ENCODE peak calls at places on chromosomes 1 and 21, in seven cellular contexts. One of them, this sample, is unnamed.

GRCh38 chr1:226677121-226678020 is 61.7 kb downstream of the ITPKB start:
- ATAC-seq in activated CD8-positive, alpha-beta memory T cell treated with anti-CD3 and anti-CD28 coated beads, Interleukin-2, amount 10 ng/mL, durations not matched to agents 7 days and 5 days: peak
- ATAC-seq in activated B cell treated with CpG ODN at 0.5 μM for 24 hours: peak
- ATAC-seq in CD4-positive, alpha-beta T cell: peak
- ATAC-seq in GM12878: peak
- ATAC-seq in activated naive CD4-positive, alpha-beta T cell treated with anti-CD3 and anti-CD28 coated beads, Interleukin-2, amount 50 U/mL, for 72 hours: peak
- ATAC-seq in Right ventricle myocardium superior: peak
- ATAC-seq in this sample: peak

GRCh38 chr1:198443374-198444233 is 96.9 kb downstream of the ATP6V1G3 start:
- ATAC-seq in activated CD8-positive, alpha-beta memory T cell treated with anti-CD3 and anti-CD28 coated beads, Interleukin-2, amount 10 ng/mL, durations not matched to agents 7 days and 5 days: no peak
- ATAC-seq in activated B cell treated with CpG ODN at 0.5 μM for 24 hours: no peak
- ATAC-seq in CD4-positive, alpha-beta T cell: no peak
- ATAC-seq in GM12878: no peak
- ATAC-seq in Right ventricle myocardium superior: no peak
- ATAC-seq in activated naive CD4-positive, alpha-beta T cell treated with anti-CD3 and anti-CD28 coated beads, Interleukin-2, amount 50 U/mL, for 72 hours: no peak
- ATAC-seq in this sample: no peak

GRCh38 chr1:196607940-196608339 is 300 bp downstream of the KCNT2 start:
- ATAC-seq in activated B cell treated with CpG ODN at 0.5 μM for 24 hours: no peak
- ATAC-seq in CD4-positive, alpha-beta T cell: no peak
- ATAC-seq in GM12878: no peak
- ATAC-seq in activated naive CD4-positive, alpha-beta T cell treated with anti-CD3 and anti-CD28 coated beads, Interleukin-2, amount 50 U/mL, for 72 hours: no peak
- ATAC-seq in activated CD8-positive, alpha-beta memory T cell treated with anti-CD3 and anti-CD28 coated beads, Interleukin-2, amount 10 ng/mL, durations not matched to agents 7 days and 5 days: no peak
- ATAC-seq in Right ventricle myocardium superior: peak
- ATAC-seq in this sample: no peak

GRCh38 chr1:19533626-19534025 is 48.3 kb upstream of the CAPZB start:
- ATAC-seq in activated B cell treated with CpG ODN at 0.5 μM for 24 hours: no peak
- ATAC-seq in GM12878: no peak
- ATAC-seq in activated naive CD4-positive, alpha-beta T cell treated with anti-CD3 and anti-CD28 coated beads, Interleukin-2, amount 50 U/mL, for 72 hours: no peak
- ATAC-seq in activated CD8-positive, alpha-beta memory T cell treated with anti-CD3 and anti-CD28 coated beads, Interleukin-2, amount 10 ng/mL, durations not matched to agents 7 days and 5 days: no peak
- ATAC-seq in Right ventricle myocardium superior: peak
- ATAC-seq in CD4-positive, alpha-beta T cell: no peak
- ATAC-seq in this sample: no peak

GRCh38 chr1:46767649-46768282 is 31.1 kb upstream of the CYP4B1 start:
- ATAC-seq in Right ventricle myocardium superior: peak
- ATAC-seq in activated CD8-positive, alpha-beta memory T cell treated with anti-CD3 and anti-CD28 coated beads, Interleukin-2, amount 10 ng/mL, durations not matched to agents 7 days and 5 days: no peak
- ATAC-seq in activated naive CD4-positive, alpha-beta T cell treated with anti-CD3 and anti-CD28 coated beads, Interleukin-2, amount 50 U/mL, for 72 hours: no peak
- ATAC-seq in CD4-positive, alpha-beta T cell: no peak
- ATAC-seq in activated B cell treated with CpG ODN at 0.5 μM for 24 hours: no peak
- ATAC-seq in GM12878: no peak
- ATAC-seq in this sample: no peak

GRCh38 chr1:225847610-225848009 is 34.6 kb downstream of the TMEM63A start:
- ATAC-seq in activated B cell treated with CpG ODN at 0.5 μM for 24 hours: no peak
- ATAC-seq in CD4-positive, alpha-beta T cell: no peak
- ATAC-seq in GM12878: no peak
- ATAC-seq in activated CD8-positive, alpha-beta memory T cell treated with anti-CD3 and anti-CD28 coated beads, Interleukin-2, amount 10 ng/mL, durations not matched to agents 7 days and 5 days: no peak
- ATAC-seq in activated naive CD4-positive, alpha-beta T cell treated with anti-CD3 and anti-CD28 coated beads, Interleukin-2, amount 50 U/mL, for 72 hours: no peak
- ATAC-seq in Right ventricle myocardium superior: no peak
- ATAC-seq in this sample: no peak

GRCh38 chr1:55056632-55056992 is 17.3 kb downstream of the PCSK9 start:
- ATAC-seq in activated CD8-positive, alpha-beta memory T cell treated with anti-CD3 and anti-CD28 coated beads, Interleukin-2, amount 10 ng/mL, durations not matched to agents 7 days and 5 days: no peak
- ATAC-seq in GM12878: no peak
- ATAC-seq in CD4-positive, alpha-beta T cell: no peak
- ATAC-seq in Right ventricle myocardium superior: no peak
- ATAC-seq in activated naive CD4-positive, alpha-beta T cell treated with anti-CD3 and anti-CD28 coated beads, Interleukin-2, amount 50 U/mL, for 72 hours: no peak
- ATAC-seq in activated B cell treated with CpG ODN at 0.5 μM for 24 hours: no peak
- ATAC-seq in this sample: no peak

GRCh38 chr1:229879746-229880145 is 187.3 kb upstream of the GALNT2 start:
- ATAC-seq in activated CD8-positive, alpha-beta memory T cell treated with anti-CD3 and anti-CD28 coated beads, Interleukin-2, amount 10 ng/mL, durations not matched to agents 7 days and 5 days: no peak
- ATAC-seq in activated naive CD4-positive, alpha-beta T cell treated with anti-CD3 and anti-CD28 coated beads, Interleukin-2, amount 50 U/mL, for 72 hours: no peak
- ATAC-seq in CD4-positive, alpha-beta T cell: no peak
- ATAC-seq in GM12878: no peak
- ATAC-seq in activated B cell treated with CpG ODN at 0.5 μM for 24 hours: no peak
- ATAC-seq in Right ventricle myocardium superior: no peak
- ATAC-seq in this sample: no peak

GRCh38 chr1:79128726-79129125 is 122.2 kb upstream of the ADGRL4 start:
- ATAC-seq in activated B cell treated with CpG ODN at 0.5 μM for 24 hours: no peak
- ATAC-seq in Right ventricle myocardium superior: no peak
- ATAC-seq in CD4-positive, alpha-beta T cell: no peak
- ATAC-seq in GM12878: no peak
- ATAC-seq in activated CD8-positive, alpha-beta memory T cell treated with anti-CD3 and anti-CD28 coated beads, Interleukin-2, amount 10 ng/mL, durations not matched to agents 7 days and 5 days: no peak
- ATAC-seq in activated naive CD4-positive, alpha-beta T cell treated with anti-CD3 and anti-CD28 coated beads, Interleukin-2, amount 50 U/mL, for 72 hours: no peak
- ATAC-seq in this sample: no peak

GRCh38 chr1:12549106-12549459 is 68.9 kb downstream of the DHRS3 start:
- ATAC-seq in activated CD8-positive, alpha-beta memory T cell treated with anti-CD3 and anti-CD28 coated beads, Interleukin-2, amount 10 ng/mL, durations not matched to agents 7 days and 5 days: no peak
- ATAC-seq in activated naive CD4-positive, alpha-beta T cell treated with anti-CD3 and anti-CD28 coated beads, Interleukin-2, amount 50 U/mL, for 72 hours: no peak
- ATAC-seq in GM12878: no peak
- ATAC-seq in activated B cell treated with CpG ODN at 0.5 μM for 24 hours: no peak
- ATAC-seq in CD4-positive, alpha-beta T cell: no peak
- ATAC-seq in Right ventricle myocardium superior: peak
- ATAC-seq in this sample: no peak

GRCh38 chr1:32494196-32494595 is 29.3 kb downstream of the ZBTB8B start:
- ATAC-seq in GM12878: peak
- ATAC-seq in activated B cell treated with CpG ODN at 0.5 μM for 24 hours: no peak
- ATAC-seq in activated naive CD4-positive, alpha-beta T cell treated with anti-CD3 and anti-CD28 coated beads, Interleukin-2, amount 50 U/mL, for 72 hours: no peak
- ATAC-seq in CD4-positive, alpha-beta T cell: no peak
- ATAC-seq in activated CD8-positive, alpha-beta memory T cell treated with anti-CD3 and anti-CD28 coated beads, Interleukin-2, amount 10 ng/mL, durations not matched to agents 7 days and 5 days: no peak
- ATAC-seq in Right ventricle myocardium superior: peak
- ATAC-seq in this sample: no peak

GRCh38 chr1:15835741-15836510 is 11.6 kb upstream of the SPEN start:
- ATAC-seq in activated naive CD4-positive, alpha-beta T cell treated with anti-CD3 and anti-CD28 coated beads, Interleukin-2, amount 50 U/mL, for 72 hours: peak
- ATAC-seq in Right ventricle myocardium superior: peak
- ATAC-seq in CD4-positive, alpha-beta T cell: peak
- ATAC-seq in activated CD8-positive, alpha-beta memory T cell treated with anti-CD3 and anti-CD28 coated beads, Interleukin-2, amount 10 ng/mL, durations not matched to agents 7 days and 5 days: peak
- ATAC-seq in activated B cell treated with CpG ODN at 0.5 μM for 24 hours: peak
- ATAC-seq in GM12878: peak
- ATAC-seq in this sample: peak

GRCh38 chr21:17119466-17120297 is 393.2 kb upstream of the CXADR start:
- ATAC-seq in GM12878: no peak
- ATAC-seq in Right ventricle myocardium superior: peak
- ATAC-seq in activated B cell treated with CpG ODN at 0.5 μM for 24 hours: no peak
- ATAC-seq in activated CD8-positive, alpha-beta memory T cell treated with anti-CD3 and anti-CD28 coated beads, Interleukin-2, amount 10 ng/mL, durations not matched to agents 7 days and 5 days: no peak
- ATAC-seq in activated naive CD4-positive, alpha-beta T cell treated with anti-CD3 and anti-CD28 coated beads, Interleukin-2, amount 50 U/mL, for 72 hours: no peak
- ATAC-seq in CD4-positive, alpha-beta T cell: no peak
- ATAC-seq in this sample: no peak

GRCh38 chr21:33268736-33269441 is 2.7 kb downstream of the IL10RB start:
- ATAC-seq in CD4-positive, alpha-beta T cell: no peak
- ATAC-seq in activated B cell treated with CpG ODN at 0.5 μM for 24 hours: peak
- ATAC-seq in activated CD8-positive, alpha-beta memory T cell treated with anti-CD3 and anti-CD28 coated beads, Interleukin-2, amount 10 ng/mL, durations not matched to agents 7 days and 5 days: no peak
- ATAC-seq in GM12878: peak
- ATAC-seq in activated naive CD4-positive, alpha-beta T cell treated with anti-CD3 and anti-CD28 coated beads, Interleukin-2, amount 50 U/mL, for 72 hours: peak
- ATAC-seq in Right ventricle myocardium superior: no peak
- ATAC-seq in this sample: peak

GRCh38 chr1:10074059-10074854 is 41.5 kb downstream of the UBE4B start:
- ATAC-seq in GM12878: peak
- ATAC-seq in Right ventricle myocardium superior: peak
- ATAC-seq in activated B cell treated with CpG ODN at 0.5 μM for 24 hours: no peak
- ATAC-seq in activated naive CD4-positive, alpha-beta T cell treated with anti-CD3 and anti-CD28 coated beads, Interleukin-2, amount 50 U/mL, for 72 hours: peak
- ATAC-seq in CD4-positive, alpha-beta T cell: peak
- ATAC-seq in activated CD8-positive, alpha-beta memory T cell treated with anti-CD3 and anti-CD28 coated beads, Interleukin-2, amount 10 ng/mL, durations not matched to agents 7 days and 5 days: peak
- ATAC-seq in this sample: peak

GRCh38 chr1:181135462-181135781 is 46.9 kb downstream of the IER5 start:
- ATAC-seq in GM12878: peak
- ATAC-seq in Right ventricle myocardium superior: no peak
- ATAC-seq in activated naive CD4-positive, alpha-beta T cell treated with anti-CD3 and anti-CD28 coated beads, Interleukin-2, amount 50 U/mL, for 72 hours: peak
- ATAC-seq in CD4-positive, alpha-beta T cell: peak
- ATAC-seq in activated CD8-positive, alpha-beta memory T cell treated with anti-CD3 and anti-CD28 coated beads, Interleukin-2, amount 10 ng/mL, durations not matched to agents 7 days and 5 days: peak
- ATAC-seq in activated B cell treated with CpG ODN at 0.5 μM for 24 hours: peak
- ATAC-seq in this sample: no peak

GRCh38 chr21:35145626-35146236 is 96.6 kb upstream of the RUNX1 start:
- ATAC-seq in Right ventricle myocardium superior: no peak
- ATAC-seq in GM12878: no peak
- ATAC-seq in activated B cell treated with CpG ODN at 0.5 μM for 24 hours: no peak
- ATAC-seq in activated naive CD4-positive, alpha-beta T cell treated with anti-CD3 and anti-CD28 coated beads, Interleukin-2, amount 50 U/mL, for 72 hours: no peak
- ATAC-seq in CD4-positive, alpha-beta T cell: no peak
- ATAC-seq in activated CD8-positive, alpha-beta memory T cell treated with anti-CD3 and anti-CD28 coated beads, Interleukin-2, amount 10 ng/mL, durations not matched to agents 7 days and 5 days: no peak
- ATAC-seq in this sample: no peak

GRCh38 chr1:119286587-119287181 is 81.9 kb upstream of the HAO2 start:
- ATAC-seq in GM12878: peak
- ATAC-seq in activated naive CD4-positive, alpha-beta T cell treated with anti-CD3 and anti-CD28 coated beads, Interleukin-2, amount 50 U/mL, for 72 hours: peak
- ATAC-seq in Right ventricle myocardium superior: no peak
- ATAC-seq in activated B cell treated with CpG ODN at 0.5 μM for 24 hours: no peak
- ATAC-seq in CD4-positive, alpha-beta T cell: no peak
- ATAC-seq in activated CD8-positive, alpha-beta memory T cell treated with anti-CD3 and anti-CD28 coated beads, Interleukin-2, amount 10 ng/mL, durations not matched to agents 7 days and 5 days: peak
- ATAC-seq in this sample: peak

This sample was measured in activated CD4-positive, CD25-positive, alpha-beta regulatory T cell treated with anti-CD3 and anti-CD28 coated beads, Interleukin-2, amount 50 U/mL, for 24 hours.